ENCODE peak calls at places on chromosomes 3 and 15, in ten cellular contexts. One of them, this sample, is unnamed. For H3K27me3, the result is how much of the 10 kb centered on the place peaks cover.

GRCh38 chr3:82376883-82377282 is 615.4 kb upstream of the GBE1 start:
- DNase-seq in uterus: no peak
- DNase-seq in upper lobe of right lung: no peak
- DNase-seq in heart left ventricle: no peak
- DNase-seq in CD4-positive, alpha-beta memory T cell: no peak
- DNase-seq in tibial nerve: no peak
- DNase-seq in left ventricle myocardium inferior: no peak
- DNase-seq in HepG2: no peak
- DNase-seq in HL-60: no peak
- DNase-seq in NT2/D1: peak
- DNase-seq in this sample: peak

GRCh38 chr3:86180696-86181095 is 810.3 kb downstream of the VGLL3 start:
- DNase-seq in HL-60: no peak
- DNase-seq in heart left ventricle: no peak
- DNase-seq in left ventricle myocardium inferior: no peak
- DNase-seq in tibial nerve: no peak
- DNase-seq in upper lobe of right lung: no peak
- DNase-seq in HepG2: peak
- DNase-seq in uterus: no peak
- DNase-seq in NT2/D1: no peak
- DNase-seq in CD4-positive, alpha-beta memory T cell: no peak
- DNase-seq in this sample: peak

GRCh38 chr3:64150527-64151238 is 74.6 kb downstream of the PRICKLE2 start:
- DNase-seq in CD4-positive, alpha-beta memory T cell: no peak
- DNase-seq in HepG2: peak
- DNase-seq in NT2/D1: no peak
- DNase-seq in uterus: peak
- DNase-seq in heart left ventricle: peak
- DNase-seq in HL-60: no peak
- DNase-seq in upper lobe of right lung: peak
- DNase-seq in left ventricle myocardium inferior: peak
- DNase-seq in tibial nerve: no peak
- DNase-seq in this sample: no peak

GRCh38 chr15:34039506-34040123 is 611 bp upstream of the AVEN start:
- DNase-seq in HL-60: no peak
- DNase-seq in tibial nerve: no peak
- DNase-seq in uterus: no peak
- DNase-seq in CD4-positive, alpha-beta memory T cell: no peak
- DNase-seq in HepG2: no peak
- DNase-seq in NT2/D1: no peak
- DNase-seq in heart left ventricle: no peak
- DNase-seq in upper lobe of right lung: no peak
- DNase-seq in left ventricle myocardium inferior: no peak
- DNase-seq in this sample: no peak

GRCh38 chr15:68201153-68201878 is 3.8 kb downstream of the CALML4 start:
- DNase-seq in heart left ventricle: no peak
- DNase-seq in NT2/D1: no peak
- DNase-seq in left ventricle myocardium inferior: no peak
- DNase-seq in HepG2: no peak
- DNase-seq in upper lobe of right lung: no peak
- DNase-seq in uterus: no peak
- DNase-seq in CD4-positive, alpha-beta memory T cell: no peak
- DNase-seq in HL-60: no peak
- DNase-seq in tibial nerve: no peak
- DNase-seq in this sample: no peak

GRCh38 chr3:42066516-42067181 is 24.5 kb upstream of the TRAK1 start:
- DNase-seq in left ventricle myocardium inferior: no peak
- DNase-seq in NT2/D1: peak
- DNase-seq in upper lobe of right lung: no peak
- DNase-seq in CD4-positive, alpha-beta memory T cell: no peak
- DNase-seq in HL-60: no peak
- DNase-seq in heart left ventricle: no peak
- DNase-seq in HepG2: peak
- DNase-seq in uterus: no peak
- DNase-seq in tibial nerve: no peak
- DNase-seq in this sample: no peak

GRCh38 chr15:78006567-78007205 is 70.8 kb downstream of the TBC1D2B start:
- DNase-seq in uterus: no peak
- DNase-seq in left ventricle myocardium inferior: peak
- DNase-seq in CD4-positive, alpha-beta memory T cell: no peak
- DNase-seq in tibial nerve: no peak
- DNase-seq in HepG2: no peak
- DNase-seq in NT2/D1: no peak
- DNase-seq in HL-60: no peak
- DNase-seq in heart left ventricle: no peak
- DNase-seq in upper lobe of right lung: peak
- DNase-seq in this sample: no peak

GRCh38 chr15:78434134-78434533 is 3.9 kb upstream of the IREB2 start:
- DNase-seq in heart left ventricle: no peak
- DNase-seq in NT2/D1: no peak
- DNase-seq in uterus: no peak
- DNase-seq in tibial nerve: no peak
- DNase-seq in upper lobe of right lung: no peak
- DNase-seq in left ventricle myocardium inferior: no peak
- DNase-seq in HL-60: no peak
- DNase-seq in HepG2: no peak
- DNase-seq in CD4-positive, alpha-beta memory T cell: no peak
- DNase-seq in this sample: no peak

GRCh38 chr3:45608296-45608695 is 13.7 kb downstream of the LIMD1 start:
- DNase-seq in CD4-positive, alpha-beta memory T cell: no peak
- DNase-seq in HepG2: no peak
- DNase-seq in uterus: no peak
- DNase-seq in HL-60: no peak
- DNase-seq in heart left ventricle: no peak
- DNase-seq in tibial nerve: no peak
- DNase-seq in left ventricle myocardium inferior: no peak
- DNase-seq in NT2/D1: no peak
- DNase-seq in upper lobe of right lung: no peak
- DNase-seq in this sample: no peak

GRCh38 chr15:77014137-77015081 is 19.5 kb downstream of the PSTPIP1 start:
- DNase-seq in HL-60: no peak
- DNase-seq in heart left ventricle: no peak
- DNase-seq in HepG2: no peak
- DNase-seq in upper lobe of right lung: peak
- DNase-seq in NT2/D1: no peak
- DNase-seq in CD4-positive, alpha-beta memory T cell: no peak
- DNase-seq in uterus: no peak
- DNase-seq in left ventricle myocardium inferior: no peak
- DNase-seq in tibial nerve: no peak
- DNase-seq in this sample: no peak

GRCh38 chr3:126837773-126838172 is 133.7 kb downstream of the CHCHD6 start:
- DNase-seq in uterus: no peak
- DNase-seq in tibial nerve: no peak
- DNase-seq in upper lobe of right lung: no peak
- DNase-seq in NT2/D1: no peak
- DNase-seq in HepG2: no peak
- DNase-seq in heart left ventricle: no peak
- DNase-seq in HL-60: no peak
- DNase-seq in left ventricle myocardium inferior: no peak
- DNase-seq in CD4-positive, alpha-beta memory T cell: no peak
- DNase-seq in this sample: no peak

GRCh38 chr3:17394541-17395179 is 347.8 kb downstream of the TBC1D5 start:
- DNase-seq in left ventricle myocardium inferior: no peak
- DNase-seq in uterus: no peak
- DNase-seq in NT2/D1: no peak
- DNase-seq in upper lobe of right lung: no peak
- DNase-seq in HepG2: no peak
- DNase-seq in CD4-positive, alpha-beta memory T cell: no peak
- DNase-seq in heart left ventricle: no peak
- DNase-seq in HL-60: no peak
- DNase-seq in tibial nerve: no peak
- DNase-seq in this sample: no peak

GRCh38 chr15:71302861-71303410 is 187.7 kb downstream of the THSD4 start:
- DNase-seq in NT2/D1: no peak
- DNase-seq in left ventricle myocardium inferior: no peak
- DNase-seq in heart left ventricle: no peak
- DNase-seq in HL-60: no peak
- DNase-seq in upper lobe of right lung: no peak
- DNase-seq in tibial nerve: no peak
- DNase-seq in CD4-positive, alpha-beta memory T cell: no peak
- DNase-seq in uterus: no peak
- DNase-seq in HepG2: no peak
- DNase-seq in this sample: no peak

GRCh38 chr3:197364410-197365071 is 66.1 kb upstream of the DLG1 start:
- DNase-seq in heart left ventricle: no peak
- DNase-seq in left ventricle myocardium inferior: no peak
- DNase-seq in tibial nerve: no peak
- DNase-seq in uterus: no peak
- DNase-seq in HL-60: no peak
- DNase-seq in CD4-positive, alpha-beta memory T cell: no peak
- DNase-seq in NT2/D1: no peak
- DNase-seq in upper lobe of right lung: peak
- DNase-seq in HepG2: peak
- DNase-seq in this sample: no peak

GRCh38 chr3:185746470-185746869 is 78.4 kb downstream of the IGF2BP2 start:
- DNase-seq in tibial nerve: no peak
- DNase-seq in HL-60: no peak
- DNase-seq in heart left ventricle: no peak
- DNase-seq in NT2/D1: no peak
- DNase-seq in uterus: no peak
- DNase-seq in upper lobe of right lung: no peak
- DNase-seq in left ventricle myocardium inferior: no peak
- DNase-seq in CD4-positive, alpha-beta memory T cell: no peak
- DNase-seq in HepG2: no peak
- DNase-seq in this sample: no peak

GRCh38 chr15:51799908-51800252 is 29.6 kb upstream of the TMOD3 start:
- DNase-seq in NT2/D1: no peak
- DNase-seq in HL-60: no peak
- DNase-seq in HepG2: no peak
- DNase-seq in left ventricle myocardium inferior: no peak
- DNase-seq in tibial nerve: no peak
- DNase-seq in uterus: no peak
- DNase-seq in heart left ventricle: no peak
- DNase-seq in CD4-positive, alpha-beta memory T cell: no peak
- DNase-seq in upper lobe of right lung: no peak
- DNase-seq in this sample: no peak

GRCh38 chr15:51053571-51053970 is 41.1 kb downstream of the TNFAIP8L3 start:
- DNase-seq in uterus: no peak
- DNase-seq in heart left ventricle: no peak
- DNase-seq in left ventricle myocardium inferior: no peak
- DNase-seq in upper lobe of right lung: no peak
- DNase-seq in tibial nerve: no peak
- DNase-seq in NT2/D1: no peak
- DNase-seq in CD4-positive, alpha-beta memory T cell: no peak
- DNase-seq in HepG2: no peak
- DNase-seq in HL-60: no peak
- DNase-seq in this sample: no peak

GRCh38 chr3:72008226-72008996 is 223.5 kb upstream of the PROK2 start:
- DNase-seq in uterus: no peak
- DNase-seq in tibial nerve: no peak
- DNase-seq in HepG2: no peak
- DNase-seq in left ventricle myocardium inferior: no peak
- DNase-seq in HL-60: peak
- DNase-seq in upper lobe of right lung: no peak
- DNase-seq in CD4-positive, alpha-beta memory T cell: no peak
- DNase-seq in NT2/D1: no peak
- DNase-seq in heart left ventricle: no peak
- DNase-seq in this sample: no peak

GRCh38 chr3:36763850-36764703 is at the start of gene DCLK3:
- DNase-seq in CD4-positive, alpha-beta memory T cell: no peak
- DNase-seq in heart left ventricle: no peak
- DNase-seq in tibial nerve: no peak
- DNase-seq in uterus: no peak
- DNase-seq in HL-60: no peak
- DNase-seq in NT2/D1: no peak
- DNase-seq in upper lobe of right lung: no peak
- DNase-seq in left ventricle myocardium inferior: no peak
- DNase-seq in HepG2: no peak
- DNase-seq in this sample: peak
- H3K4me3 ChIP-seq in CD4-positive, alpha-beta memory T cell: no peak
- H3K4me3 ChIP-seq in heart left ventricle: peak
- H3K4me3 ChIP-seq in tibial nerve: peak
- H3K4me3 ChIP-seq in uterus: no peak
- H3K4me3 ChIP-seq in HL-60: no peak
- H3K4me3 ChIP-seq in NT2/D1: peak
- H3K4me3 ChIP-seq in upper lobe of right lung: peak
- H3K4me3 ChIP-seq in left ventricle myocardium inferior: peak
- H3K4me3 ChIP-seq in HepG2: no peak
- H3K4me3 ChIP-seq in this sample: no peak

GRCh38 chr15:89439764-89440163 is 56.6 kb downstream of the RHCG start:
- DNase-seq in CD4-positive, alpha-beta memory T cell: no peak
- DNase-seq in left ventricle myocardium inferior: no peak
- DNase-seq in HL-60: no peak
- DNase-seq in tibial nerve: no peak
- DNase-seq in NT2/D1: no peak
- DNase-seq in upper lobe of right lung: peak
- DNase-seq in HepG2: no peak
- DNase-seq in heart left ventricle: no peak
- DNase-seq in uterus: no peak
- DNase-seq in this sample: no peak
- H3K27me3 ChIP-seq in CD4-positive, alpha-beta memory T cell: under half
- H3K27me3 ChIP-seq in left ventricle myocardium inferior: half or more
- H3K27me3 ChIP-seq in HL-60: under half
- H3K27me3 ChIP-seq in tibial nerve: half or more
- H3K27me3 ChIP-seq in NT2/D1: half or more
- H3K27me3 ChIP-seq in upper lobe of right lung: under half
- H3K27me3 ChIP-seq in HepG2: under half
- H3K27me3 ChIP-seq in heart left ventricle: half or more
- H3K27me3 ChIP-seq in uterus: under half
- H3K27me3 ChIP-seq in this sample: under half

GRCh38 chr3:169147246-169148008 is 516.1 kb downstream of the MECOM start:
- DNase-seq in upper lobe of right lung: peak
- DNase-seq in NT2/D1: peak
- DNase-seq in HepG2: no peak
- DNase-seq in CD4-positive, alpha-beta memory T cell: no peak
- DNase-seq in tibial nerve: no peak
- DNase-seq in HL-60: no peak
- DNase-seq in uterus: peak
- DNase-seq in left ventricle myocardium inferior: peak
- DNase-seq in heart left ventricle: peak
- DNase-seq in this sample: peak
- H3K4me3 ChIP-seq in upper lobe of right lung: peak
- H3K4me3 ChIP-seq in NT2/D1: peak
- H3K4me3 ChIP-seq in HepG2: peak
- H3K4me3 ChIP-seq in CD4-positive, alpha-beta memory T cell: peak
- H3K4me3 ChIP-seq in tibial nerve: peak
- H3K4me3 ChIP-seq in HL-60: peak
- H3K4me3 ChIP-seq in uterus: peak
- H3K4me3 ChIP-seq in left ventricle myocardium inferior: peak
- H3K4me3 ChIP-seq in heart left ventricle: peak
- H3K4me3 ChIP-seq in this sample: peak

DNA sequence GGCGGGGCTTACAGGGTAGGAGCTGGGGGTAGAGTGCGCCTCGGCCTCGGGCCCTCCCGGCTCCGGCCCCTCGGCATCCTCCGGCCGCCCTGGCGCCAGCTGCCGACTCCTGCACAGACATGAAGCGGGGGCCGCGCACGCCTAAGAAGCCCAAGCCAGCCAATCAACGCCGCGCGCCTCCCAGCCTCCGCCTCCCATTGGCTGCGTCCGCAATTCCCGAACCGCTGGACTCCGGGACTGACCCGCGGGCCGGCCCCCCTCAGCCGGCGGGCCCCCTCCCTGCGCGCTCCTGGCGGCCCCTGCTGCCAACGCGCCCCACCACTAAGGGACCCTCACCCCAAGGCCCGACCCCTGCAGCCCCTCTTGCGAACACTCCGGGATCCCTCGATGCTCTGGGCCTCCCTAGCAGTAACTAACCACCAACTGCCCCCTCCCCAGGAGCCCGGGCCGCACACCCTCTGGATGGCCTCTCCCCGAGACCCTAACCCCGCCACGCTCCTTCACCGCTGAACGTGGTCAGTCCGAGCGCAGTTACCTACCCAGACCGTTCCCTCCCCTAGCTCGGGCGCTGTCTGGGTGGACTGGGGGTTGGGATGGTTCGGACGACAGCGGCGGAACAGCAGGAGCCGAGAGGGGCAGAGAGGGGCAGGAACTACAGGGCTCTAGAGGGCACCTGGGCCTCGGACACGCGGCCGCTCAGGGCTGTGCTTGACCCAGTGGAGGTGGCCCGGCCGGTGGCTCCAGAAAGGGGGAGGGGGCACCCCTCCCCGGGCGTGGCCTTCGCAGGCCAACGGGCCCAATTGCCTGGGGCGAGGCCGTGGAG is 5.0 kb downstream of the GATA2 start:
- DNase-seq in heart left ventricle: peak
- DNase-seq in HepG2: peak
- DNase-seq in uterus: peak
- DNase-seq in left ventricle myocardium inferior: peak
- DNase-seq in CD4-positive, alpha-beta memory T cell: no peak
- DNase-seq in HL-60: peak
- DNase-seq in tibial nerve: peak
- DNase-seq in upper lobe of right lung: peak
- DNase-seq in NT2/D1: peak
- DNase-seq in this sample: peak
- H3K27me3 ChIP-seq in heart left ventricle: half or more
- H3K27me3 ChIP-seq in HepG2: under half
- H3K27me3 ChIP-seq in uterus: under half
- H3K27me3 ChIP-seq in left ventricle myocardium inferior: half or more
- H3K27me3 ChIP-seq in CD4-positive, alpha-beta memory T cell: half or more
- H3K27me3 ChIP-seq in HL-60: under half
- H3K27me3 ChIP-seq in tibial nerve: half or more
- H3K27me3 ChIP-seq in upper lobe of right lung: half or more
- H3K27me3 ChIP-seq in NT2/D1: half or more
- H3K27me3 ChIP-seq in this sample: under half

This sample was measured in HAP-1.